ENCODE peak calls at places on chromosomes 12 and 14, in nine cellular contexts. U is Calu3; P is substantia nigra; V is hepatic stellate cell; F is HT1080; L is NCI-H460; H is cerebellar nuclear complex; X is left lung; Y is activated CD4-positive, CD25-positive, alpha-beta regulatory T cell. T is an unnamed sample.

GRCh38 chr14:50619569-50620141 is 48.5 kb downstream of the SAV1 start:
- DNase-seq in U (no peak), P (no peak), V (no peak), F (peak), L (peak), H (no peak), X (no peak), Y (no peak), T (peak)

GRCh38 chr12:20188930-20189653 is 179.2 kb upstream of the PDE3A start:
- DNase-seq in U (no peak), P (no peak), V (no peak), F (no peak), L (no peak), H (no peak), X (no peak), Y (no peak), T (no peak)

GRCh38 chr14:68924392-68925158 is 54.5 kb downstream of the ACTN1 start:
- DNase-seq in U (no peak), P (no peak), V (peak), F (no peak), L (no peak), H (no peak), X (no peak), Y (no peak), T (no peak)

GRCh38 chr14:55913324-55914035 is 204.7 kb upstream of the PELI2 start:
- DNase-seq in U (no peak), P (no peak), V (peak), F (peak), L (no peak), H (no peak), X (no peak), Y (no peak), T (no peak)

GRCh38 chr12:107545737-107546363 is 139.7 kb upstream of the PWP1 start:
- DNase-seq in U (no peak), P (no peak), V (no peak), F (no peak), L (no peak), H (no peak), X (no peak), Y (no peak), T (no peak)

GRCh38 chr12:70823182-70823976 is 97.2 kb downstream of the PTPRR start:
- DNase-seq in U (peak), P (no peak), V (no peak), F (no peak), L (no peak), H (no peak), X (no peak), Y (no peak), T (peak)

GRCh38 chr12:64739778-64740177 is 19.4 kb downstream of the GNS start:
- DNase-seq in U (no peak), P (no peak), V (no peak), F (peak), L (no peak), H (no peak), X (no peak), Y (no peak), T (no peak)

GRCh38 chr12:29320295-29321090 is 60.5 kb downstream of the ERGIC2 start:
- DNase-seq in U (no peak), P (no peak), V (peak), F (peak), L (no peak), H (no peak), X (no peak), Y (no peak), T (no peak)

GRCh38 chr14:75254901-75255300 is 23.7 kb upstream of the FOS start:
- DNase-seq in U (peak), P (no peak), V (no peak), F (no peak), L (no peak), H (no peak), X (no peak), Y (no peak), T (peak)

GRCh38 chr12:102824218-102824835 is 92.7 kb downstream of the PAH start:
- DNase-seq in U (peak), P (no peak), V (peak), F (peak), L (peak), H (no peak), X (peak), Y (no peak), T (no peak)

GRCh38 chr12:3195859-3196483 is 118.8 kb downstream of the TSPAN9 start:
- DNase-seq in U (no peak), P (no peak), V (no peak), F (no peak), L (no peak), H (no peak), X (no peak), Y (no peak), T (no peak)

GRCh38 chr12:113683566-113683965 is 211.9 kb upstream of the LHX5 start:
- DNase-seq in U (no peak), P (no peak), V (no peak), F (no peak), L (no peak), H (no peak), X (no peak), Y (no peak), T (no peak)

GRCh38 chr14:22811752-22812151 is 3.5 kb downstream of the SLC7A7 start:
- DNase-seq in U (no peak), P (no peak), V (peak), F (no peak), L (no peak), H (no peak), X (no peak), Y (no peak), T (no peak)

GRCh38 chr12:120928864-120929652 is 24.9 kb upstream of the SPPL3 start:
- DNase-seq in U (peak), P (no peak), V (no peak), F (no peak), L (no peak), H (no peak), X (no peak), Y (no peak), T (peak)

GRCh38 chr12:8064131-8064530 is 2.0 kb downstream of the C3AR1 start:
- DNase-seq in U (no peak), P (no peak), V (no peak), F (no peak), L (no peak), H (no peak), X (no peak), Y (no peak), T (no peak)